ENCODE peak calls at places on chromosomes 12 and 14, in six cellular contexts. O is cardiac muscle cell; E is CD8-positive, alpha-beta T cell; Z is heart left ventricle; U is K562; C is psoas muscle. A is an unnamed sample. For H3K9me3, the result is how much of the 10 kb centered on the place peaks cover.

GRCh38 chr12:52186135-52186840 is 5.5 kb downstream of the KRT80 start:
- DNase-seq in O (peak), E (no peak), Z (no peak), U (no peak), C (no peak), A (no peak)

GRCh38 chr12:51450816-51451215 is 26.2 kb downstream of the SLC4A8 start:
- DNase-seq in O (no peak), E (no peak), Z (no peak), U (no peak), C (no peak), A (no peak)

GRCh38 chr12:41605528-41606295 is 417.6 kb downstream of the PDZRN4 start:
- DNase-seq in O (no peak), E (no peak), Z (no peak), U (no peak), C (no peak), A (no peak)

GRCh38 chr12:77122661-77123060 is 57.3 kb upstream of the E2F7 start:
- DNase-seq in O (peak), E (no peak), Z (no peak), U (no peak), C (no peak), A (no peak)

GRCh38 chr12:96000858-96001257 is 4.7 kb upstream of the HAL start:
- DNase-seq in O (no peak), E (no peak), Z (no peak), U (no peak), C (no peak), A (no peak)

GRCh38 chr14:61929651-61930050 is 167.4 kb downstream of the SNAPC1 start:
- DNase-seq in O (no peak), E (no peak), Z (no peak), U (no peak), C (no peak), A (no peak)

GRCh38 chr14:96053236-96053599 is 14.1 kb downstream of the C14orf132 start:
- DNase-seq in O (no peak), E (peak), Z (no peak), U (no peak), C (no peak), A (no peak)

GRCh38 chr14:59028476-59029202 is 159.8 kb upstream of the DAAM1 start:
- DNase-seq in O (peak), E (no peak), Z (peak), U (peak), C (peak), A (peak)

GRCh38 chr12:3101309-3102022 is 24.3 kb downstream of the TSPAN9 start:
- DNase-seq in O (peak), E (no peak), Z (peak), U (no peak), C (no peak), A (no peak)

GRCh38 chr12:55818140-55818728 is 393 bp downstream of the ORMDL2 start:
- DNase-seq in O (no peak), E (no peak), Z (no peak), U (no peak), C (no peak), A (no peak)

DNA sequence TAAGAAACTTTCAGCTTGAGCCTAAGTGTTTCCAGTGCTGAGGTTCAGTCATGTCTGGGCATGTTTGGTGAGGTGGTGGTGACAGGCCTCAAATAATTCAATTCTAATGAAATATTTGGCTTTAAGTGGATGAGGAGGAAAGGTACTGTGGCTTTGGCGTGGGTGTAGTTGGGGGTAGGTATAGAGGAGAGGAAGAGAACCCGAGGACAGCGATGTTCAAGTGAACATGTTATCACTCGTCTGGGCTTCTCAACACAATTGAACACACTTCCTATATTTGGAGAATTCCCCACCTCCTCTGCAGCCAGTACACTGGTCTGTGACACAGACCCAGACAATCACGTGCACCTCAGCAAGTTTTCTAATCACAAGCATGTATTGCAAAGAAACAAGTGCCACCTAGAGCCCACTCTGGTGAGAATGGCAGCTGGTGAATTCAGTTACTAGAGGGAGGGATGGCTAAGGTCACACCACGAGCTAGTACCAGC is 53.0 kb downstream of the IFNG-AS1 start:
- DNase-seq in O (peak), E (no peak), Z (no peak), U (no peak), C (no peak), A (no peak)
- TF ChIP-seq CTCF in O (no peak), E (no peak), Z (no peak), U (no peak), C (no peak), A (no peak)

GRCh38 chr14:85917631-85918030 is 387.7 kb downstream of the FLRT2 start:
- DNase-seq in O (no peak), E (no peak), Z (no peak), U (no peak), C (no peak), A (no peak)

GRCh38 chr14:85921241-85921640 is 391.3 kb downstream of the FLRT2 start:
- DNase-seq in O (no peak), E (no peak), Z (no peak), U (no peak), C (no peak), A (no peak)
- H3K9me3 ChIP-seq in O (under half), E (under half), Z (under half), U (under half), C (under half), A (under half)

GRCh38 chr12:18807714-18808113 is 69.8 kb downstream of the CAPZA3 start:
- DNase-seq in O (no peak), E (no peak), Z (no peak), U (no peak), C (no peak), A (no peak)

GRCh38 chr12:18811268-18811667 is 73.3 kb downstream of the CAPZA3 start:
- DNase-seq in O (peak), E (no peak), Z (no peak), U (no peak), C (no peak), A (no peak)

GRCh38 chr12:18810537-18811253 is 72.8 kb downstream of the CAPZA3 start:
- DNase-seq in O (peak), E (no peak), Z (no peak), U (no peak), C (no peak), A (no peak)

GRCh38 chr12:18808221-18808620 is 70.3 kb downstream of the CAPZA3 start:
- DNase-seq in O (no peak), E (no peak), Z (no peak), U (no peak), C (no peak), A (no peak)

GRCh38 chr12:18805516-18806248 is 67.8 kb downstream of the CAPZA3 start:
- DNase-seq in O (no peak), E (no peak), Z (no peak), U (no peak), C (no peak), A (no peak)
- TF ChIP-seq CTCF in O (no peak), E (no peak), Z (peak), U (peak), C (no peak), A (no peak)

GRCh38 chr14:83870556-83870955 is 1659.4 kb upstream of the FLRT2 start:
- DNase-seq in O (no peak), E (no peak), Z (no peak), U (no peak), C (no peak), A (no peak)
- H3K9me3 ChIP-seq in O (under half), E (under half), Z (under half), U (under half), C (under half), A (under half)

GRCh38 chr12:19223018-19223417 is 93.5 kb downstream of the PLEKHA5 start:
- DNase-seq in O (no peak), E (no peak), Z (no peak), U (no peak), C (no peak), A (no peak)
- TF ChIP-seq CTCF in O (peak), E (peak), Z (no peak), U (no peak), C (no peak), A (no peak)

GRCh38 chr12:132286912-132287311 is 42.5 kb downstream of the GALNT9 start:
- DNase-seq in O (peak), E (no peak), Z (no peak), U (no peak), C (peak), A (no peak)

GRCh38 chr12:132287391-132288238 is 41.8 kb downstream of the GALNT9 start:
- DNase-seq in O (no peak), E (no peak), Z (no peak), U (no peak), C (peak), A (no peak)

GRCh38 chr12:132289356-132290202 is 39.8 kb downstream of the GALNT9 start:
- DNase-seq in O (no peak), E (no peak), Z (no peak), U (no peak), C (no peak), A (no peak)

GRCh38 chr12:132290203-132290540 is 39.2 kb downstream of the GALNT9 start:
- DNase-seq in O (no peak), E (no peak), Z (no peak), U (no peak), C (peak), A (no peak)

GRCh38 chr12:132288516-132289188 is 40.7 kb downstream of the GALNT9 start:
- DNase-seq in O (no peak), E (no peak), Z (no peak), U (no peak), C (no peak), A (no peak)
- H3K9me3 ChIP-seq in O (under half), E (under half), Z (under half), U (under half), C (under half), A (under half)

GRCh38 chr14:80974338-80975078 is 19.1 kb downstream of the TSHR start:
- DNase-seq in O (peak), E (no peak), Z (no peak), U (no peak), C (no peak), A (no peak)

GRCh38 chr14:80979951-80980350 is 24.5 kb downstream of the TSHR start:
- DNase-seq in O (no peak), E (no peak), Z (no peak), U (no peak), C (no peak), A (no peak)

GRCh38 chr14:80973918-80974317 is 18.5 kb downstream of the TSHR start:
- DNase-seq in O (no peak), E (no peak), Z (no peak), U (no peak), C (no peak), A (no peak)

GRCh38 chr14:80978403-80978802 is 23.0 kb downstream of the TSHR start:
- DNase-seq in O (no peak), E (no peak), Z (no peak), U (no peak), C (no peak), A (no peak)

GRCh38 chr14:80977103-80977728 is 21.8 kb downstream of the TSHR start:
- DNase-seq in O (no peak), E (no peak), Z (no peak), U (no peak), C (no peak), A (peak)
- TF ChIP-seq CTCF in O (no peak), E (no peak), Z (no peak), U (no peak), C (no peak), A (no peak)

DNA sequence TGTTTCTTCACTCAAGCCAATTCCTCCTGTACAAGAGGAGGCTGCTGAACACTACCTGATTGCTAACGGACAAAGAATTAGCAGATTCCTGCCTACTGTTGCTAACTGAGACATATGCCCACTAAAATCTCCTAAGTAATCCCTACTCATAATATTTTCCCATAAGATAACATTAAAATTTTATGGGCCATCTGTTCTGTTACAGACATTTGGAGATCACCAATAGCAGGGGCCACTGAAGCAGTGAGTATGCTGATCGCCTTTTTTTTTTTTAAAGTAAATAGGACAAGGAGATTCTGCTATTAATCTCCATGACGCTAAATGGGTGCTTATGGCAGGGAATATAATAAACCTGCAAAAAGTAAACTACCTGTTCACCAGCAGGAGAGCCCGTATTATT is 292.9 kb downstream of the MED13L start:
- DNase-seq in O (no peak), E (no peak), Z (no peak), U (no peak), C (no peak), A (no peak)
- H3K9me3 ChIP-seq in O (under half), E (under half), Z (under half), U (under half), C (under half), A (under half)

GRCh38 chr12:21248679-21249078 is 86.0 kb downstream of the SLCO1A2 start:
- DNase-seq in O (peak), E (no peak), Z (no peak), U (no peak), C (no peak), A (no peak)
- TF ChIP-seq CTCF in O (no peak), E (peak), Z (no peak), U (no peak), C (no peak), A (no peak)

DNA sequence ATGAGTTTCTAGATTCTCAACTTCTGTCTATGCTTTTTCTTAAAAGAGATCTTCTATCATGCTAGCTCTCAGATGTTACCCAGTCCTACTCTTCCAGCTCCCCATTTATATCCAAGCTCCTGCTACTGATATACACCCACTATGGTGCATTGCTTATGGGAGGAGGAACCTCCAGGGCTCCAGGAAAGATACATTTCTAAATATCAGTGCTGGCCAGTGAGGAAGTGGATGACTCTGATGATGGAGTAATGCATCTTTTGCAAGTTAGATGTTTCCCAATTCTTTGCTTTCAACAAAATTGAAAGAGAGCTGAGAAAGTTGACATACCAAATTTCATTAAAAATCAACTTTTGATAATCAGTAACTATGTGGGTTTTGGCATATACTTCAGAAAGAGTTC is 105.7 kb upstream of the RESF1 start:
- DNase-seq in O (peak), E (no peak), Z (no peak), U (no peak), C (no peak), A (no peak)
- H3K9me3 ChIP-seq in O (under half), E (under half), Z (under half), U (under half), C (under half), A (under half)